ENCODE peak calls at places on chromosomes 1 and 21, in five cellular contexts. Y is neural progenitor cell, I is BE2C, M is lower lobe of right lung, E is psoas muscle. G is an unnamed sample.

GRCh38 chr1:2208309-2209239 is 14.0 kb upstream of the FAAP20 start:
- DNase-seq in Y (no peak), E (peak), M (peak), I (no peak), G (no peak)

GRCh38 chr1:165117482-165117881 is 239.0 kb downstream of the LMX1A start:
- DNase-seq in I (no peak), M (no peak), E (no peak), Y (peak), G (no peak)

GRCh38 chr1:207959141-207959825 is 48.4 kb upstream of the CD34 start:
- DNase-seq in M (peak), I (no peak), Y (peak), E (peak), G (no peak)

GRCh38 chr1:230104395-230105244 is 37.6 kb downstream of the GALNT2 start:
- DNase-seq in I (peak), E (peak), Y (peak), M (peak), G (peak)

GRCh38 chr1:207052736-207053545 is at the start of gene PFKFB2:
- DNase-seq in M (peak), I (peak), E (peak), Y (peak), G (peak)

GRCh38 chr1:201636581-201636980 is 97.7 kb downstream of the NAV1 start:
- DNase-seq in Y (no peak), I (no peak), M (no peak), E (no peak), G (no peak)

GRCh38 chr1:247115141-247115510 is 11.0 kb upstream of the ZNF669 start:
- DNase-seq in I (no peak), E (no peak), M (no peak), Y (no peak), G (no peak)

GRCh38 chr21:23799376-23799775 is 1807.9 kb downstream of the MRPL39 start:
- DNase-seq in I (no peak), Y (no peak), M (no peak), E (no peak), G (no peak)

GRCh38 chr1:168893359-168893791 is 164.4 kb upstream of the DPT start:
- DNase-seq in Y (no peak), M (no peak), I (peak), E (peak), G (no peak)

GRCh38 chr1:84571150-84571535 is 3.1 kb downstream of the CTBS start:
- DNase-seq in E (no peak), Y (no peak), M (no peak), I (no peak), G (no peak)

GRCh38 chr21:35467536-35467935 is 418.4 kb upstream of the RUNX1 start:
- DNase-seq in M (no peak), E (no peak), I (no peak), Y (no peak), G (no peak)

GRCh38 chr21:45989355-45990048 is 7.9 kb downstream of the COL6A1 start:
- DNase-seq in M (peak), E (peak), Y (no peak), I (peak), G (no peak)

GRCh38 chr1:45410850-45411509 is 70.7 kb upstream of the MUTYH start:
- DNase-seq in E (no peak), Y (no peak), M (no peak), I (no peak), G (no peak)

GRCh38 chr1:230869499-230869898 is 1.2 kb upstream of the C1orf198 start:
- DNase-seq in I (no peak), E (no peak), M (no peak), Y (no peak), G (no peak)

GRCh38 chr21:38229260-38229877 is 27.4 kb upstream of the KCNJ15 start:
- DNase-seq in I (no peak), Y (peak), M (no peak), E (no peak), G (no peak)

GRCh38 chr1:230394741-230395140 is 31.4 kb downstream of the PGBD5 start:
- DNase-seq in E (no peak), I (no peak), Y (no peak), M (no peak), G (no peak)

DNA sequence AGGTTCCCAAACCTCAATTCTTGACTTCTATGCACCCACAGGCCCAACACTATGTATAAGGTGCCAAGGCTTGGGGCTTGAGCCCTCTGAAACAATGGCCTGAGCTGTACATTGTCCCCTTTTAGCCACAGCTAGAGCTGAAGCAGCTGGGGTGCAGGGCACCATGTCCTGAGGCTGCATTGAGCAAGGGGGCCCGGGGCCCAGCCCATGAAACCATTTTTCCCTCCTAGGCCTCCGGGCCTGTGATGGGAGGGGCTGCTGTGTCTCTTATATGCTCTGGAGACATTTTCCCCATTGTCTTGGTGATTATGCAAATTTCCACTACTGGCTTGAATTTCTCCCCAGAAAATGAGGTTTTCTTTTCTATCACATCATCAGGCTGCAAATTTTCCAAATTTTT is 155.5 kb downstream of the FASLG start:
- DNase-seq in M (no peak), I (no peak), E (no peak), Y (no peak), G (no peak)
- H3K4me3 ChIP-seq in M (no peak), I (no peak), E (no peak), Y (no peak), G (no peak)

GRCh38 chr1:89762431-89762800 is 58.4 kb upstream of the LRRC8D start:
- DNase-seq in I (peak), M (no peak), Y (no peak), E (peak), G (no peak)

GRCh38 chr1:89763649-89763986 is 57.2 kb upstream of the LRRC8D start:
- DNase-seq in I (no peak), Y (no peak), M (no peak), E (no peak), G (no peak)

GRCh38 chr1:89760496-89760895 is 60.3 kb upstream of the LRRC8D start:
- DNase-seq in I (no peak), M (no peak), Y (no peak), E (no peak), G (no peak)

GRCh38 chr1:89761901-89762300 is 58.9 kb upstream of the LRRC8D start:
- DNase-seq in Y (no peak), M (no peak), E (no peak), I (no peak), G (peak)

DNA sequence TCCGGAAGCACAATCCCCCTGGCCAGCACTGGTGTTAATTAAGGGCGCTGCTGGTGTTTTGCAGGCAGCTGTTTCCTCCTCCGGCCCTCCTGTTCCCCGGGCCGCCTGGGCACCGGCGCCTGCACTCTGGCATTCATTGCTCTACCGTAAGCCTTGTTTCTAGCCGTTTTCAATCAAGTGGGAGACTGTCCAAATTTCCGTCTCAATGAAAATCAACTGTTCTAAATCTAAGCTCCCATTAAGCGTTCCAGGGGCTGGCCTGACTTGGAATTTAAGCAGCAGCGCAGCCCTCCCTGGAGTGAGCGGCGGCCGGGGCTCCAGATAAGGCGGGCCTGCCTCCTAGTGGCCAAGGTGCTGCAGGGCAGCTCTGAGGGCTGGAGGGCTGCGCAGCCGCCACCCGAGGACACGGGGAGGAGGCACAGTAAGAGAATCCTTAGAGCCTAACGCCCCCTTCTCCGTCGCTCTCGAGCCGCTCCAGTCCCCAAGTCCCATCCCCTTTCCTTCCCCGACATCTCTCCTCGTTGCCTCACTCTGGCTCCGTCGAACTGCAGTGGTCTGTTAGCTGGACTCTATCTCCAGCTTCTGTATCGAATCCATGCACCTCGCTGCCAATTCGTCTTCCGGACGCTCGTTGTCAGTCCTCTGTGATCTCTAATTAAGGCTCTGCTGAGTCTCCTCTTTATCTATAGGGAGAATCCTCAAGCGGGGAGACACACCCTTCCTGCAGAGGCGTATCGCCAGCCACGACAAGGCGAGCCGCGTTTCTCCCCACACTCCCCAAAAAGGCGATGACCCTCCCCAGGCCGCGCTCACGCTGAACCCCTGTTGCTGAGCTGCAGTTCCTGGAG is 57.8 kb upstream of the LRRC8D start:
- DNase-seq in E (peak), Y (peak), M (peak), I (peak), G (no peak)
- H3K4me3 ChIP-seq in E (peak), Y (peak), M (peak), I (peak), G (peak)

GRCh38 chr1:37394574-37395464 is 79.6 kb upstream of the ZC3H12A start:
- DNase-seq in Y (peak), M (no peak), I (peak), E (no peak), G (no peak)

GRCh38 chr1:37399205-37399604 is 75.2 kb upstream of the ZC3H12A start:
- DNase-seq in E (no peak), Y (no peak), I (no peak), M (no peak), G (no peak)

GRCh38 chr1:37399830-37400790 is 74.3 kb upstream of the ZC3H12A start:
- DNase-seq in E (no peak), Y (no peak), M (no peak), I (no peak), G (no peak)

GRCh38 chr1:37393585-37394120 is 80.7 kb upstream of the ZC3H12A start:
- DNase-seq in E (no peak), M (no peak), I (no peak), Y (no peak), G (no peak)

DNA sequence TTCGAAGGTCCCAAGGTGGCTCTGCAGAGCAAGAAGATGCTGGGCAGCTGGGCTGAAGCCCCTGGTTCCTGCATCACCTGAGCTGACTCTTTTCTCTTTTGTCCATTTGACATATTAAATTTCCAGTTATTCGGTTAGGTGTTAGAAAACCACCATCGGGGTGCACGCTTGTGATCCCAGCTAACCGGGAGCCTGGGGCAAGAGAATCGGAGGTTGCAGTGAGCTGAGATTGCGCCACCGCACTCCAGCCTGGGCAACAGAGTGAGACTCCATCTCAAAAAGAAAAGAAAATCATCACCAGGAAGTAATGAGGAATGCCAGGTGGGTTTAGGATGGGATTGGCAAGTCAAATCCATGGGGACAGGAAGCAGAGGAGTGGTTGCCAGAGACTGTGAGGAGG is 76.3 kb upstream of the ZC3H12A start:
- DNase-seq in M (no peak), E (no peak), I (no peak), Y (no peak), G (no peak)
- H3K4me3 ChIP-seq in M (no peak), E (no peak), I (no peak), Y (no peak), G (no peak)

GRCh38 chr1:905071-905749 is 18.5 kb upstream of the SAMD11 start:
- DNase-seq in I (peak), E (peak), Y (peak), M (peak), G (no peak)
- H3K4me3 ChIP-seq in I (peak), E (peak), Y (peak), M (peak), G (peak)

DNA sequence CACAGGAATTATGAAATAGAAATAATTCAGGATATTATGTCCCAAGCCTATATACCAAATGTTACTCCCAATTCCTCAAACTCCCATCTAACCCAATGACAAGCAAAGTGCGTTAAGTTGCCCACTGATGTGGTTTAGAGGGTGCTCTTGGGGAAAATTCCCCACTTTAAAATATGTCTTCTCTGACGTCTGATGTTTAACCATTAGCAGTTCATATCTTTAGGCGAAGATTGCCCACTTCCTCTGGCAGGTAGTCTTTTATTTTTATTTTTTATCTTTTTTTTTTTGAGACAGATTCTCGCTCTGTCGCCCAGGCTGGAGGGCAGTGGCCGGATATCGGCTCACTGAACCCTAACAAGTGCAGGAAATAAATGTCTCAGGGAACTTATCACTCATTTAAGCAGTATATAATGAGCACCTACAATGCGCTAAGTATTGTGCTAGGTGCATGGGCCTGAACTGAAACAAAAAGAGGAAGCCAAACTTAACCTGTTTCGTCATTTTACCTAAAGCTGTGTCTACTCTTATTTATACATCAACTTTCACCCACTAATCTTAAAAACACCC is 1.3 kb upstream of the LYST start:
- DNase-seq in I (no peak), Y (no peak), M (no peak), E (no peak), G (no peak)
- H3K4me3 ChIP-seq in I (no peak), Y (peak), M (peak), E (peak), G (peak)

DNA sequence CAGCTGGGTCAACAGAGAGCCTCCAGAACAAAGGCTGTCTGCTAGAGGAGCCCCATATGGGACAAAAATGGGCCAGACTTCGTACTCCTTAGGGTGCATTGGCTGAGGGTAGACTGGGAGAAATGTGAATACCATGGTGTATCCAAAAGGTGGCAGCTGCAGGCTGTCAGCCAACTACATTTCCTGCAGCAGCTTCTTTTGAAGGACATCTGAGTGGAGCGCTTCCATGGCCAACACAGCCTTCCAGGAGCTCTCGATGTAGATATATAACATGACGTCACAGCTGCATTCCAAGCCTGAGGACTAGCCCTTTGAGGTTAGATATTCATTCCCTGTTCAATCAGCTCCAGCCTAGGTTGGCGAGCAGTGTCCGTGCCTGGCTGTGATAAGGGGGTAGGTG is 107.7 kb downstream of the MAB21L3 start:
- DNase-seq in M (no peak), E (no peak), Y (no peak), I (no peak), G (no peak)
- H3K4me3 ChIP-seq in M (no peak), E (no peak), Y (no peak), I (no peak), G (no peak)

GRCh38 chr21:33767236-33767635 is 124.9 kb downstream of the ITSN1 start:
- DNase-seq in E (no peak), Y (no peak), M (no peak), I (no peak), G (peak)

GRCh38 chr21:33760641-33761103 is 118.4 kb downstream of the ITSN1 start:
- DNase-seq in Y (no peak), I (no peak), M (no peak), E (no peak), G (no peak)

GRCh38 chr21:33762798-33763572 is 120.7 kb downstream of the ITSN1 start:
- DNase-seq in E (no peak), I (no peak), M (no peak), Y (no peak), G (no peak)

GRCh38 chr21:33763573-33763881 is 121.2 kb downstream of the ITSN1 start:
- DNase-seq in I (no peak), M (no peak), Y (no peak), E (no peak), G (no peak)

DNA sequence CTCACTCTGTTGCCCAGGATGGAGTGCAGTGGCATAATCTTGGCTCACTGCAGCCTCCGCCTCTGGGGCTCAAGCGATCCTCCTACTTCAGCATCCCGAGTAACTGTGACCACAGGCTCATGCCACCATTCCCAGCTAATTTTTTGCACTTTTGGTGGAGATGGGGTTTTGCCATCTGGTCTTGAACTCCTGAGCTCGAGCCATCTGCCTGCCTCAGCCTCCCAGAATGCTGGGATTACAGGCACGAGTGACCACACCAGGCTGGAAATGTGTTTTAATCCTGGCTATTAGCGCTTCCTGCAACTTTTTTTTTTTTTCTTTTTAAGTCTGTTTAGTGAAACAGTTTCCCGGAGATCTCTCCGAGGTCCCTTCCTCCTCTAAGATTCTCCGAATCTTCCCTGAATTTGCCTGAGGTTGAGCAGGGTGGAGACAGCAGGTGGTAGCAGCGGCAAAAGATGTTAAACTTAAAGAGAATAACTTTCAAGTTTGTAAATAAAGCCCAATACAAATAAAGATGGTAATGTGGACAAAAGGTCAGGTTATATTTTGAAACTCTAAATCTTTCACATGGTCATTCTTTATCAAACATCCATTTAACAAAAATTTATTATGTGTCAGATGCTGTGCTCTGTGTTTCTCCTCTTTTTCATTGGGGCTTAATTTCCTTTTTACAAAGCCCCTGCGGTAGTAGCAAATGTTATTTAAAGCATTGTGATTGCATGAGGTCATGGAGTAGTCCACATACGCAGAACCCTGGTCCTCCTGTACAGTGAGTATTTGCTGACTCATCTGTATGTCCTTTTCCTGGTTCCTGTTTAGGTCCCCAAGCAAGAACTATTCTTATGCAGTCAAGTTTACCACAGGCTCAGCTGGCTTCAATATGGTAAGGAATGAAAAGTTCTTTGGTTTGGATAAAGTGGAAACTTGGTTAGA is 119.1 kb downstream of the ITSN1 start:
- DNase-seq in E (peak), M (no peak), I (no peak), Y (no peak), G (peak)
- H3K4me3 ChIP-seq in E (peak), M (no peak), I (no peak), Y (no peak), G (no peak)

G was measured in epithelial cell of proximal tubule.